ENCODE peak calls at places on chromosomes 2 and 18, in ten cellular contexts. One of them, this sample, is unnamed.

GRCh38 chr18:8153887-8154583 is 455.2 kb upstream of the RAB12 start:
- DNase-seq in activated CD8-positive, alpha-beta T cell treated with anti-CD3 and anti-CD28 coated beads, Interleukin-2, amount 10 ng/mL, durations not matched to agents 7 days and 5 days: no peak
- DNase-seq in WTC11: no peak
- DNase-seq in activated CD8-positive, alpha-beta memory T cell treated with anti-CD3 and anti-CD28 coated beads, Interleukin-2, amount 50 U/mL, for 48 hours: no peak
- DNase-seq in GM12865: no peak
- DNase-seq in astrocyte of the cerebellum: peak; percentile 46
- DNase-seq in kidney glomerular epithelial cell: peak; percentile 24
- DNase-seq in fibroblast of gingiva: no peak
- DNase-seq in mesenteric fat pad: no peak
- DNase-seq in activated T-helper 1 cell treated with Interleukin-2 at 50 U/mL for 16 hours: no peak
- DNase-seq in this sample: no peak

GRCh38 chr18:63339920-63340484 is 20.4 kb upstream of the BCL2 start:
- DNase-seq in astrocyte of the cerebellum: no peak
- DNase-seq in activated CD8-positive, alpha-beta T cell treated with anti-CD3 and anti-CD28 coated beads, Interleukin-2, amount 10 ng/mL, durations not matched to agents 7 days and 5 days: peak; percentile 71
- DNase-seq in GM12865: peak; percentile 66
- DNase-seq in mesenteric fat pad: no peak
- DNase-seq in WTC11: peak; percentile 47
- DNase-seq in kidney glomerular epithelial cell: peak; percentile 22
- DNase-seq in activated CD8-positive, alpha-beta memory T cell treated with anti-CD3 and anti-CD28 coated beads, Interleukin-2, amount 50 U/mL, for 48 hours: no peak
- DNase-seq in activated T-helper 1 cell treated with Interleukin-2 at 50 U/mL for 16 hours: no peak
- DNase-seq in fibroblast of gingiva: peak; percentile 42
- DNase-seq in this sample: no peak

GRCh38 chr18:77650799-77651385 is 401.2 kb downstream of the GALR1 start:
- DNase-seq in activated T-helper 1 cell treated with Interleukin-2 at 50 U/mL for 16 hours: peak; percentile 18
- DNase-seq in GM12865: peak; percentile 64
- DNase-seq in astrocyte of the cerebellum: no peak
- DNase-seq in mesenteric fat pad: peak; percentile 91
- DNase-seq in fibroblast of gingiva: no peak
- DNase-seq in activated CD8-positive, alpha-beta T cell treated with anti-CD3 and anti-CD28 coated beads, Interleukin-2, amount 10 ng/mL, durations not matched to agents 7 days and 5 days: peak; percentile 64
- DNase-seq in WTC11: peak; percentile 89
- DNase-seq in kidney glomerular epithelial cell: peak; percentile 51
- DNase-seq in activated CD8-positive, alpha-beta memory T cell treated with anti-CD3 and anti-CD28 coated beads, Interleukin-2, amount 50 U/mL, for 48 hours: peak; percentile 91
- DNase-seq in this sample: peak; percentile 72

GRCh38 chr18:37920865-37921264 is 355.3 kb upstream of the CELF4 start:
- DNase-seq in activated CD8-positive, alpha-beta memory T cell treated with anti-CD3 and anti-CD28 coated beads, Interleukin-2, amount 50 U/mL, for 48 hours: no peak
- DNase-seq in WTC11: no peak
- DNase-seq in GM12865: no peak
- DNase-seq in fibroblast of gingiva: no peak
- DNase-seq in activated CD8-positive, alpha-beta T cell treated with anti-CD3 and anti-CD28 coated beads, Interleukin-2, amount 10 ng/mL, durations not matched to agents 7 days and 5 days: no peak
- DNase-seq in kidney glomerular epithelial cell: no peak
- DNase-seq in mesenteric fat pad: no peak
- DNase-seq in astrocyte of the cerebellum: no peak
- DNase-seq in activated T-helper 1 cell treated with Interleukin-2 at 50 U/mL for 16 hours: no peak
- DNase-seq in this sample: no peak

GRCh38 chr2:63792523-63792922 is 49.2 kb upstream of the UGP2 start:
- DNase-seq in activated CD8-positive, alpha-beta memory T cell treated with anti-CD3 and anti-CD28 coated beads, Interleukin-2, amount 50 U/mL, for 48 hours: no peak
- DNase-seq in fibroblast of gingiva: peak; percentile 59
- DNase-seq in activated CD8-positive, alpha-beta T cell treated with anti-CD3 and anti-CD28 coated beads, Interleukin-2, amount 10 ng/mL, durations not matched to agents 7 days and 5 days: no peak
- DNase-seq in astrocyte of the cerebellum: peak; percentile 70
- DNase-seq in kidney glomerular epithelial cell: peak; percentile 56
- DNase-seq in GM12865: no peak
- DNase-seq in mesenteric fat pad: no peak
- DNase-seq in activated T-helper 1 cell treated with Interleukin-2 at 50 U/mL for 16 hours: no peak
- DNase-seq in WTC11: no peak
- DNase-seq in this sample: no peak

GRCh38 chr18:9419956-9420631 is 55.2 kb upstream of the RALBP1 start:
- DNase-seq in activated CD8-positive, alpha-beta T cell treated with anti-CD3 and anti-CD28 coated beads, Interleukin-2, amount 10 ng/mL, durations not matched to agents 7 days and 5 days: no peak
- DNase-seq in activated T-helper 1 cell treated with Interleukin-2 at 50 U/mL for 16 hours: no peak
- DNase-seq in fibroblast of gingiva: no peak
- DNase-seq in activated CD8-positive, alpha-beta memory T cell treated with anti-CD3 and anti-CD28 coated beads, Interleukin-2, amount 50 U/mL, for 48 hours: no peak
- DNase-seq in GM12865: no peak
- DNase-seq in mesenteric fat pad: no peak
- DNase-seq in astrocyte of the cerebellum: no peak
- DNase-seq in kidney glomerular epithelial cell: peak; percentile 30
- DNase-seq in WTC11: no peak
- DNase-seq in this sample: no peak

GRCh38 chr2:239865059-239865639 is 160.0 kb downstream of the NDUFA10 start:
- DNase-seq in mesenteric fat pad: no peak
- DNase-seq in astrocyte of the cerebellum: no peak
- DNase-seq in WTC11: no peak
- DNase-seq in activated CD8-positive, alpha-beta T cell treated with anti-CD3 and anti-CD28 coated beads, Interleukin-2, amount 10 ng/mL, durations not matched to agents 7 days and 5 days: peak; percentile 18
- DNase-seq in kidney glomerular epithelial cell: no peak
- DNase-seq in activated CD8-positive, alpha-beta memory T cell treated with anti-CD3 and anti-CD28 coated beads, Interleukin-2, amount 50 U/mL, for 48 hours: no peak
- DNase-seq in GM12865: no peak
- DNase-seq in fibroblast of gingiva: no peak
- DNase-seq in activated T-helper 1 cell treated with Interleukin-2 at 50 U/mL for 16 hours: no peak
- DNase-seq in this sample: no peak

GRCh38 chr2:226794751-226795171 is 4.9 kb downstream of the IRS1 start:
- DNase-seq in mesenteric fat pad: no peak
- DNase-seq in activated CD8-positive, alpha-beta T cell treated with anti-CD3 and anti-CD28 coated beads, Interleukin-2, amount 10 ng/mL, durations not matched to agents 7 days and 5 days: no peak
- DNase-seq in kidney glomerular epithelial cell: peak; percentile 38
- DNase-seq in WTC11: no peak
- DNase-seq in activated T-helper 1 cell treated with Interleukin-2 at 50 U/mL for 16 hours: no peak
- DNase-seq in astrocyte of the cerebellum: peak; percentile 91
- DNase-seq in activated CD8-positive, alpha-beta memory T cell treated with anti-CD3 and anti-CD28 coated beads, Interleukin-2, amount 50 U/mL, for 48 hours: no peak
- DNase-seq in fibroblast of gingiva: peak; percentile 78
- DNase-seq in GM12865: no peak
- DNase-seq in this sample: peak; percentile 22